ENCODE peak calls at places on chromosomes 1 and 21, in six cellular contexts. J is AG10803, C is fibroblast of lung, G is MM.1S, W is heart left ventricle, X is left lung. N is an unnamed sample.

GRCh38 chr1:234517087-234517802 is 38.3 kb upstream of the TARBP1 start:
- DNase-seq in J (no peak), C (no peak), G (peak), W (no peak), X (no peak), N (no peak)

GRCh38 chr1:118982816-118983557 is 5.2 kb downstream of the TBX15 start:
- DNase-seq in J (no peak), C (no peak), G (no peak), W (no peak), X (no peak), N (no peak)

GRCh38 chr1:39183503-39184353 is 20.8 kb upstream of the MACF1 start:
- DNase-seq in J (peak), C (peak), G (peak), W (no peak), X (peak), N (peak)

GRCh38 chr1:185170291-185170848 is 13.4 kb downstream of the SWT1 start:
- DNase-seq in J (peak), C (peak), G (peak), W (no peak), X (no peak), N (peak)

GRCh38 chr21:35426484-35426883 is 377.4 kb upstream of the RUNX1 start:
- DNase-seq in J (no peak), C (no peak), G (no peak), W (no peak), X (no peak), N (no peak)

GRCh38 chr1:221839794-221840395 is 98.0 kb upstream of the DUSP10 start:
- DNase-seq in J (peak), C (peak), G (peak), W (no peak), X (peak), N (peak)

GRCh38 chr1:232084584-232085223 is 458.1 kb downstream of the DISC1 start:
- DNase-seq in J (no peak), C (peak), G (peak), W (no peak), X (no peak), N (peak)

GRCh38 chr1:30743584-30744059 is 14.0 kb downstream of the LAPTM5 start:
- DNase-seq in J (no peak), C (no peak), G (peak), W (no peak), X (no peak), N (no peak)

GRCh38 chr1:155002479-155003226 is at the start of gene ZBTB7B:
- DNase-seq in J (no peak), C (peak), G (peak), W (peak), X (peak), N (peak)

GRCh38 chr1:34685225-34685624 is 69.6 kb upstream of the GJB5 start:
- DNase-seq in J (no peak), C (no peak), G (no peak), W (no peak), X (no peak), N (no peak)

GRCh38 chr1:180160362-180160761 is 5.7 kb downstream of the QSOX1 start:
- DNase-seq in J (peak), C (no peak), G (no peak), W (no peak), X (no peak), N (no peak)
- H3K4me3 ChIP-seq in J (no peak), C (no peak), G (no peak), W (no peak), X (no peak), N (no peak)

GRCh38 chr1:156080598-156081173 is 1.6 kb downstream of the MEX3A start:
- DNase-seq in J (no peak), C (no peak), G (no peak), W (no peak), X (no peak), N (no peak)

GRCh38 chr1:156083800-156084790 is 1.8 kb upstream of the MEX3A start:
- DNase-seq in J (no peak), C (no peak), G (no peak), W (no peak), X (no peak), N (no peak)

GRCh38 chr1:156079762-156080597 is 2.3 kb downstream of the MEX3A start:
- DNase-seq in J (no peak), C (no peak), G (no peak), W (peak), X (no peak), N (no peak)

GRCh38 chr1:156081174-156082110 is 823 bp downstream of the MEX3A start:
- DNase-seq in J (no peak), C (no peak), G (no peak), W (no peak), X (no peak), N (no peak)

DNA sequence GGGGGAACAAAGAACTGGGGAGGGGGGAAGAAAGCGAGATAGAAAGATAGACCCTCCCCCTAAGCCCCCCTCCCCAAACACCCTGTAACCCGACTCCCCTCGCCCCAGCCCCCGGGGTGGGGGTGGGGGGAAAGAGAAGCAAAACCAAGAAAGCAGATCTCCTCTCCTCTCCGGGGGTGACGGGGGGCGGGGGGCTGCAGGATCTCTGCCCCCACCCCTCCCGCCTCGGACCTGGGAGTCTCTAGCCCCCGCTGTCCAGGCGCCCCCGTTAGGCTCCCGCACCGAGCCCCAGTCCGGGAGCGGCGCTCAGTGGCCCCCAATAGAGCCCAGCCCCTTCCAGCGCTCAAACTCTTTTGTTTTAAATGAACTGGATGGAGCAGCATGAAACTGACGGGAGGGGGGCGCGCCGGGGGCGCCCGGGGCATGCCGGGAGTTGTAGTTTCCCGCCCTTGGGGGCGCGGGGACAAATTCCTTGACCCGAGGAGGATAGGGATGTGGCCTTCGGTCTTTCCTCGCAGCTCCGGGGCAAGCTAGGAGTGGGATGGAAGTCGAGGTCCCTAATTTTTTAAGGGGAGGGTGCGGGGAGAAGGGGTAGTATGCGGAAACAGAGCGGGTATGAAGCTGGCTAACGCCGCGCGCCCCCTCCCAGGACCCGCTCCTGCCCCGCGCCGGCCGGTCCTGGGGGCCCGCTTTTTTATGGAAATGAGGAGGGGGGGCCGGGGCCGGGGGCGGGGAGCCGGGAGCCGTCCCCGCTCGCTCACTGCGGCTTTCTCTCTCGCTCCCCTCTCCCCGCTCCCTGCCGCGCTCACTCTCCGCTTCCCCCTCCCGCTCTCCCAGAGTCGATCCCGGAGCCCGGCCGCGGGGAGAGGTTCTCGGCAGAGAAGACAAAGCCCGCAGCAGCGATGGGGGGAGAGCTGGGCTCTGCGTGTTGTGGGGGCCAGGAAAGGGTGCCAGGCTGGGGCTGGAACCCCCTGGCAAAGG is at the start of gene MEX3A:
- DNase-seq in J (peak), C (peak), G (peak), W (peak), X (peak), N (peak)
- TF ChIP-seq CTCF in J (no peak), C (no peak), G (no peak), W (no peak), X (no peak), N (no peak)

GRCh38 chr1:225664762-225665161 is 11.8 kb upstream of the ENAH start:
- DNase-seq in J (no peak), C (no peak), G (no peak), W (no peak), X (no peak), N (no peak)
- H3K4me3 ChIP-seq in J (no peak), C (no peak), G (no peak), W (no peak), X (no peak), N (no peak)

DNA sequence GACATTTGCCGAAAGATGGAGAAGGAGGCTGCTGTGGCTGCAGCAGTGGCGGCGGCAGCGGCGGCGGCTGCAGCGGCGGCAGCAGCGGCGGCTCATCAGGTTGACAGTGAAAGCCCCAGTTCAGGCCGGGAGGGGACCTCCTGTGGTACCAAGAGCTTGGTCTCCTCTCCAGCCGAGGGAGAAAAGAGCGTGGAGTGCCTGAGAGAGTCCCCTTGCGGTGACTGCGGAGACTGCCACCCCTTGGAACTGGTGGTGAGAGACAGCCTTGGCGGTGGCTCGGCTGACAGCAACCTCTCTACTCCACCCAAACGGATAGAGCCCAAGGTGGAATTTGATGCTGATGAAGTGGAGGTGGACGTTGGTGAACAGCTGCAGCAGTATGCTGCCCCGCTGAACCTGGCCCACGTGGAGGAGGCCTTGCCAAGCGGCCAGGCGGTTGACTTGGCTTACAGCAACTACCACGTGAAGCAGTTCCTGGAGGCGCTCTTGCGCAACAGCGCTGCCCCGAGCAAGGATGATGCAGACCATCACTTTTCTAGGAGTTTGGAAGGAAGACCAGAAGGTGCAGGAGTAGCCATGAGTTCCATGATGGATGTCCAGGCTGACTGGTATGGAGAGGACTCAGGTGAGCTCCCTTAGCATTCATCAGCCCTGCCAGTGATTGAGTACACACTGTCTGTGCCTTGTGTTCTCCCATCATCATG is 6.3 kb downstream of the ZBTB8B start:
- DNase-seq in J (no peak), C (no peak), G (no peak), W (no peak), X (no peak), N (peak)
- TF ChIP-seq CTCF in J (peak), C (no peak), G (no peak), W (peak), X (no peak), N (peak)

N was measured in cardiac fibroblast.